ENCODE peak calls at places on chromosomes 4 and X, in five cellular contexts. J is neuronal stem cell, Q is mesenchymal stem cell, G is H9, Y is trophoblast cell. L is an unnamed sample. For H3K27me3, the result is how much of the 10 kb centered on the place peaks cover.

GRCh38 chr4:48139688-48140087 is 5.6 kb upstream of the TXK start:
- DNase-seq in J (no peak), Q (peak), G (no peak), Y (no peak), L (no peak)

GRCh38 chr4:6324999-6325790 is 55.5 kb downstream of the WFS1 start:
- DNase-seq in J (no peak), Q (no peak), G (no peak), Y (no peak), L (no peak)

GRCh38 chr4:168868044-168868855 is 141.8 kb downstream of the CBR4 start:
- DNase-seq in J (no peak), Q (peak), G (no peak), Y (no peak), L (no peak)

GRCh38 chr4:86359944-86360478 is at the start of gene MAPK10:
- DNase-seq in J (peak), Q (peak), G (peak), Y (peak), L (peak)

GRCh38 chrX:106802388-106803275 is at the start of gene TBC1D8B:
- DNase-seq in J (peak), Q (peak), G (peak), Y (peak), L (peak)

GRCh38 chrX:22078117-22078516 is 46.0 kb downstream of the PHEX start:
- DNase-seq in J (no peak), Q (no peak), G (no peak), Y (peak), L (no peak)

GRCh38 chr4:125244848-125245450 is 69.8 kb upstream of the FAT4 start:
- DNase-seq in J (no peak), Q (peak), G (no peak), Y (no peak), L (no peak)

GRCh38 chr4:168574581-168575295 is 77.9 kb downstream of the PALLD start:
- DNase-seq in J (no peak), Q (no peak), G (no peak), Y (no peak), L (no peak)

GRCh38 chrX:34631826-34632225 is 25.3 kb downstream of the TMEM47 start:
- DNase-seq in J (no peak), Q (no peak), G (no peak), Y (no peak), L (no peak)

GRCh38 chr4:167713756-167714155 is 378.6 kb upstream of the ANXA10 start:
- DNase-seq in J (no peak), Q (no peak), G (no peak), Y (no peak), L (no peak)

GRCh38 chr4:141153751-141154510 is 20.7 kb upstream of the RNF150 start:
- DNase-seq in J (no peak), Q (peak), G (no peak), Y (no peak), L (no peak)

GRCh38 chrX:115561605-115562491 is 874 bp downstream of the PLS3 start:
- DNase-seq in J (peak), Q (peak), G (peak), Y (peak), L (peak)

GRCh38 chr4:16967722-16968121 is 69.3 kb upstream of the LDB2 start:
- DNase-seq in J (no peak), Q (no peak), G (no peak), Y (no peak), L (no peak)

GRCh38 chrX:72128881-72129280 is 2.8 kb downstream of the RTL5 start:
- DNase-seq in J (no peak), Q (no peak), G (peak), Y (no peak), L (peak)

GRCh38 chr4:113756005-113756410 is 5.5 kb downstream of the CAMK2D start:
- DNase-seq in J (no peak), Q (peak), G (no peak), Y (no peak), L (no peak)

GRCh38 chrX:39301041-39301440 is 499.8 kb downstream of the MID1IP1 start:
- DNase-seq in J (no peak), Q (no peak), G (no peak), Y (no peak), L (no peak)

GRCh38 chr4:108018038-108018883 is 28.6 kb downstream of the HADH start:
- DNase-seq in J (peak), Q (peak), G (peak), Y (peak), L (peak)

GRCh38 chr4:139278956-139279722 is 886 bp downstream of the MGARP start:
- DNase-seq in J (no peak), Q (peak), G (peak), Y (no peak), L (peak)

GRCh38 chr4:139282375-139283075 is 2.5 kb upstream of the MGARP start:
- DNase-seq in J (no peak), Q (peak), G (no peak), Y (peak), L (no peak)

GRCh38 chr4:139278450-139278849 is 1.6 kb downstream of the MGARP start:
- DNase-seq in J (no peak), Q (no peak), G (no peak), Y (no peak), L (no peak)

GRCh38 chr4:139281212-139281611 is 1.2 kb upstream of the MGARP start:
- DNase-seq in J (no peak), Q (no peak), G (no peak), Y (no peak), L (no peak)

DNA sequence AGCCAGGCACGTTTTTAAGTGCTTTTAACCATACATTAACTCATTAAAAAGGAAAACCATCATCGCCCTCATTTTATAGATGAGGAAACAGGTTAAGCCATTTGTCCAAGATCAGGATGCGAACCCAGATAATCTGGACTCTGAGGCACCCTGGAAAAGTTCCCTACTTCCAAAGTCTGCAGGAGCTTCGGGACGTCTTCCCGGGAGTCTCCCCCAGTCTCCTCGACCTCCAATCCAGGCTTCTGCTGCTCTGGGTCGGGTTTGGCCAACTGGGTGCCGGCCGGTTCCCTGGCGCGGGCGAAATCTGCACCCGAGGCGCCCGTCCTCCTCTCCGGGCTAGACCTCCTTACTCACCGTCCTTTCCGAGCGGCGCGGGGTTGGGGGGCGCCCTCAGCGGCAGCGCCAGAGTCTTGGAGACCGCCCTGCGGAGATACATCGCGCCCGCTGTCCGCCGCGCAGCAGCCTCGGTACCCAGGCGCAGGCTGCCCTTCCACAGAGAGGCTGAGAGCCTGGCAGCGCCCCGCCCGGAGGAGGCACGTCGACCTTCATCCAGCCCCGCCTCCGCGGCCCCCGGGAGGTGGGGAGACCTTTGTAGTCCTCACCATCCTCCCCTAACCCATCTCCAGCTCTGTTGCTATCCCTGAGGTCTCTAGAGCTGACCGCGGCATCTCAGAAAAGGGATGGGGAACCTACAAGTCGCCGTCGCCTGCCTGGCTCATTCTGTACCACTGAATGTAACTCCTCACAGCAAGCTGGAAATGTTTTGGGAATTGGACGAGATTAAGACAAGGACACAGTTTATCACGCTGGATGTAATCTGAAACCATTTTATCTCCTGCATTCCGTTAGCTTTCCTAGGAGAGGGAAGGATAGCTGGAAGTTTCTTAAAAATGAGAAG is at the start of gene MGARP:
- DNase-seq in J (peak), Q (peak), G (peak), Y (no peak), L (peak)
- H3K27me3 ChIP-seq in J (under half), Q (under half), G (under half), Y (under half), L (under half)

GRCh38 chrX:31609130-31609529 is 537.3 kb upstream of the FTHL17 start:
- DNase-seq in J (no peak), Q (peak), G (no peak), Y (peak), L (no peak)

GRCh38 chrX:31604629-31605221 is 532.9 kb upstream of the FTHL17 start:
- DNase-seq in J (no peak), Q (no peak), G (no peak), Y (no peak), L (no peak)

GRCh38 chrX:31606796-31607195 is 535.0 kb upstream of the FTHL17 start:
- DNase-seq in J (no peak), Q (no peak), G (no peak), Y (no peak), L (no peak)

GRCh38 chrX:31603411-31604120 is 531.7 kb upstream of the FTHL17 start:
- DNase-seq in J (no peak), Q (peak), G (no peak), Y (no peak), L (no peak)

DNA sequence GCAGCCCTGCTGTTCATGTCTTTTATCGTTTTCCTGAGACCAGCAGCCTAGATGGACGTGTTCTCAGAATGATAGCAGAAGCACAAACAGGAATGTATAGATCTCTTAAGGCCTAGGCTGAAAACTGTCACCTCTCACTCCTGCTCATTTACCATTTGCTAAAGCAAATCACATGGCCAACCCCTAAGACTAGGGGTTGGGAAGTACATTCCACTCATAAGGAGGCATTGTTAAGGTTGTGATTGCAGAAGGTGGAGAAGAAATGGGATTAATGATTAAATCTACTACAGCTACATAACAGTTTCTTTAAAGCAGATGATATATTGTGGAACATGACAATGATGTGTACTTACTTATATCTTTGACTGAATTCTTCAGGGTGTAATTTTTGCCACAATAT is 536.8 kb upstream of the FTHL17 start:
- DNase-seq in J (no peak), Q (no peak), G (no peak), Y (no peak), L (no peak)
- H3K14ac ChIP-seq in J (no peak), Q (no peak), G (no peak), Y (no peak), L (no peak)

GRCh38 chr4:1570291-1571164 is 113.6 kb downstream of the FAM53A start:
- DNase-seq in J (no peak), Q (no peak), G (no peak), Y (no peak), L (no peak)
- H2BK12ac ChIP-seq in J (peak), Q (no peak), G (no peak), Y (no peak), L (peak)

GRCh38 chrX:50725310-50725709 is 88.7 kb downstream of the SHROOM4 start:
- DNase-seq in J (no peak), Q (no peak), G (no peak), Y (no peak), L (no peak)

GRCh38 chrX:50718791-50719190 is 95.2 kb downstream of the SHROOM4 start:
- DNase-seq in J (no peak), Q (no peak), G (no peak), Y (no peak), L (no peak)

GRCh38 chrX:50726296-50726695 is 87.7 kb downstream of the SHROOM4 start:
- DNase-seq in J (no peak), Q (no peak), G (peak), Y (no peak), L (no peak)

GRCh38 chrX:50723006-50723405 is 91.0 kb downstream of the SHROOM4 start:
- DNase-seq in J (no peak), Q (no peak), G (no peak), Y (no peak), L (no peak)

DNA sequence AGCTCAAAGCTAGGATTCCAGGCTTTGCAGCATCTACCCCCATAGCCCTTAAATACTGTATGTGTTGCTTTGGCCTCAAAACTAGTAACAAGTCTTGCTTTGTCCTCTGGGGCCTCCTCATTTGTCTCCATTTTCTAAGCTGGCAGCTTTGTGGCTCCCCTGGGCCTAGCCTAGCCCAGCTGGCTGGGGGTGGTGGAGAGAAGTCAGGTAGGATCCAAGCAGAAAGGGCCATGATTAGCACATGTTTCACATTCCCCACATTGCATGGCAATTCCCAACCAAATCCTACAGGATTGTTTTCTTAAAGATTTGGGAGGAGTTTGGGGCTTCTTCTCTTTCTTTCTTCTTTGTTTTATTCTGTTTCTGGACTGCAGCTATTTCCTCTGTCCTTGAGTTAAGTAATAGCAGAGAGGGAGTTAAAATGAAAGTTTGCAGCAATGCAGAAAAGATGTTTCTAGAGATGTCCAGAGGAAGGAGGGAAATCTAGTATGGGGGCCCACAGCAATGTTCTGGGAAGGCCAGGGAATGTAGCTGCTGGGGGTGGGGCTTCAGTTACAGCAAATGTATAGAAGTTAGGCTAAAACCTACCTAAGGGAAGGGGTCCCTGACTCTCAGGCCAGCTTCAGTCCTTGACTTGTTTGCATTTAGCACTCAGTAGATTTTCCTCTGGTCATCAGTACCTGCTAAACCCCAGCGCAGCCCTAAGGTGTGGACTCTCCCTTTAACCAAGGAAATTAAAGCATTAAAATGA is 92.0 kb downstream of the SHROOM4 start:
- DNase-seq in J (no peak), Q (no peak), G (peak), Y (no peak), L (no peak)
- H3K27me3 ChIP-seq in J (under half), Q (under half), G (under half), Y (under half), L (under half)

L was measured in H1.